ENCODE peak calls at places on chromosomes 3 and 15, in five cellular contexts. B is NCI-H1092 treated with DMSO at 0.1 percent for 48 hours; Q is SHP77; V is anterior cingulate cortex; R is activated T-helper 1 cell treated with anti-CD3 and anti-CD28 coated beads, Interleukin-2, amount 50 U/mL, for 16 hours. O is an unnamed sample.

GRCh38 chr15:41950505-41950904 is 21.9 kb downstream of the EHD4 start:
- DNase-seq in B (no peak), Q (no peak), V (no peak), R (no peak), O (peak; percentile 36)

GRCh38 chr15:25347707-25348106 is 91.1 kb downstream of the UBE3A start:
- DNase-seq in B (no peak), Q (no peak), V (no peak), R (no peak), O (no peak)

GRCh38 chr3:183812746-183813445 is 12.5 kb downstream of the MAP6D1 start:
- DNase-seq in B (no peak), Q (no peak), V (peak; percentile 47), R (no peak), O (no peak)

GRCh38 chr3:48130321-48130881 is 57.8 kb downstream of the CDC25A start:
- DNase-seq in B (no peak), Q (no peak), V (peak; percentile 48), R (no peak), O (peak; percentile 27)

GRCh38 chr3:15450611-15451467 is 23.4 kb downstream of the EAF1 start:
- DNase-seq in B (no peak), Q (no peak), V (no peak), R (no peak), O (peak; percentile 66)

GRCh38 chr3:71513495-71513894 is 70.0 kb downstream of the FOXP1 start:
- DNase-seq in B (no peak), Q (no peak), V (no peak), R (no peak), O (no peak)

GRCh38 chr3:104886220-104886995 is 480.3 kb upstream of the ALCAM start:
- DNase-seq in B (no peak), Q (no peak), V (no peak), R (no peak), O (no peak)

GRCh38 chr3:149449100-149449654 is 25.3 kb upstream of the TM4SF4 start:
- DNase-seq in B (no peak), Q (no peak), V (no peak), R (no peak), O (no peak)

GRCh38 chr3:69130689-69131088 is 8.3 kb upstream of the LMOD3 start:
- DNase-seq in B (no peak), Q (no peak), V (no peak), R (no peak), O (no peak)

GRCh38 chr15:39602143-39602542 is 21.3 kb downstream of the THBS1 start:
- DNase-seq in B (no peak), Q (no peak), V (no peak), R (no peak), O (no peak)

GRCh38 chr3:59289836-59290235 is 240.0 kb upstream of the CFAP20DC start:
- DNase-seq in B (no peak), Q (no peak), V (no peak), R (no peak), O (no peak)

GRCh38 chr3:4695846-4696245 is 202.7 kb downstream of the ITPR1 start:
- DNase-seq in B (no peak), Q (no peak), V (no peak), R (no peak), O (no peak)

GRCh38 chr15:74625693-74626092 is 10.1 kb downstream of the CLK3 start:
- DNase-seq in B (no peak), Q (no peak), V (no peak), R (no peak), O (no peak)

GRCh38 chr3:14861031-14861430 is 42.3 kb downstream of the FGD5 start:
- DNase-seq in B (no peak), Q (no peak), V (no peak), R (no peak), O (no peak)